ENCODE peak calls at places on chromosomes 4 and X, in eight cellular contexts. N is fibroblast of the aortic adventitia, P is GM10248, T is AG10803, D is Peyer's patch, J is GM12865, H is cardiac muscle cell, Q is left ventricle myocardium inferior. G is an unnamed sample.

GRCh38 chr4:188665466-188665865 is 526.2 kb downstream of the TRIML1 start:
- DNase-seq in N (no peak), P (no peak), T (no peak), D (no peak), J (no peak), H (no peak), Q (no peak), G (no peak)

GRCh38 chr4:86156526-86156925 is 203.3 kb downstream of the MAPK10 start:
- DNase-seq in N (no peak), P (no peak), T (no peak), D (no peak), J (no peak), H (no peak), Q (no peak), G (no peak)

GRCh38 chr4:22962186-22962786 is 269.5 kb downstream of the GBA3 start:
- DNase-seq in N (peak), P (no peak), T (peak), D (no peak), J (peak), H (peak), Q (no peak), G (no peak)

GRCh38 chrX:31297881-31298280 is 226.0 kb upstream of the FTHL17 start:
- DNase-seq in N (no peak), P (no peak), T (no peak), D (no peak), J (no peak), H (no peak), Q (no peak), G (no peak)

GRCh38 chr4:55887594-55887993 is 34.1 kb downstream of the EXOC1 start:
- DNase-seq in N (no peak), P (no peak), T (no peak), D (no peak), J (no peak), H (no peak), Q (no peak), G (no peak)

GRCh38 chr4:184104419-184105101 is 113.1 kb downstream of the ENPP6 start:
- DNase-seq in N (peak), P (no peak), T (peak), D (no peak), J (no peak), H (no peak), Q (no peak), G (no peak)

GRCh38 chr4:40112393-40112792 is 55.7 kb downstream of the N4BP2 start:
- DNase-seq in N (no peak), P (no peak), T (no peak), D (no peak), J (no peak), H (no peak), Q (no peak), G (no peak)

GRCh38 chr4:57442834-57443291 is 332.7 kb upstream of the IGFBP7 start:
- DNase-seq in N (peak), P (peak), T (peak), D (no peak), J (peak), H (peak), Q (peak), G (peak)

GRCh38 chrX:2397648-2398340 is 103.0 kb downstream of the DHRSX start:
- DNase-seq in N (peak), P (no peak), T (peak), D (no peak), J (no peak), H (peak), Q (no peak), G (no peak)

GRCh38 chr4:92483341-92483740 is 179.6 kb downstream of the GRID2 start:
- DNase-seq in N (no peak), P (no peak), T (no peak), D (no peak), J (no peak), H (no peak), Q (no peak), G (no peak)

GRCh38 chrX:40104649-40105015 is 6.9 kb upstream of the BCOR start:
- DNase-seq in N (peak), P (no peak), T (peak), D (peak), J (peak), H (peak), Q (peak), G (no peak)

GRCh38 chr4:147724468-147725201 is 7.3 kb upstream of the ARHGAP10 start:
- DNase-seq in N (no peak), P (no peak), T (no peak), D (no peak), J (no peak), H (no peak), Q (no peak), G (no peak)

GRCh38 chr4:145231906-145232700 is 51.7 kb upstream of the OTUD4 start:
- DNase-seq in N (peak), P (no peak), T (peak), D (no peak), J (no peak), H (peak), Q (no peak), G (no peak)

GRCh38 chr4:68630371-68630770 is 40.1 kb downstream of the UGT2B15 start:
- DNase-seq in N (no peak), P (no peak), T (no peak), D (no peak), J (no peak), H (no peak), Q (no peak), G (no peak)

GRCh38 chr4:6257243-6258025 is 12.2 kb upstream of the WFS1 start:
- DNase-seq in N (no peak), P (no peak), T (no peak), D (no peak), J (peak), H (no peak), Q (no peak), G (no peak)

GRCh38 chrX:2628751-2629315 is 62.3 kb upstream of the CD99 start:
- DNase-seq in N (no peak), P (no peak), T (no peak), D (no peak), J (peak), H (no peak), Q (no peak), G (no peak)

GRCh38 chrX:27796640-27797257 is 11.0 kb upstream of the MAGEB10 start:
- DNase-seq in N (no peak), P (no peak), T (no peak), D (no peak), J (no peak), H (no peak), Q (no peak), G (no peak)

GRCh38 chrX:26918633-26919032 is 544.5 kb downstream of the PPP4R3C start:
- DNase-seq in N (peak), P (no peak), T (no peak), D (no peak), J (peak), H (peak), Q (no peak), G (no peak)

GRCh38 chr4:12138478-12138877 is 709.8 kb upstream of the HS3ST1 start:
- DNase-seq in N (no peak), P (no peak), T (no peak), D (no peak), J (no peak), H (no peak), Q (no peak), G (no peak)

GRCh38 chrX:129759576-129760061 is 20.1 kb upstream of the SASH3 start:
- DNase-seq in N (peak), P (no peak), T (peak), D (peak), J (peak), H (peak), Q (no peak), G (no peak)

GRCh38 chrX:137916090-137916746 is 350.3 kb downstream of the ZIC3 start:
- DNase-seq in N (no peak), P (no peak), T (no peak), D (no peak), J (no peak), H (no peak), Q (no peak), G (no peak)

GRCh38 chr4:119212964-119213606 is 572 bp downstream of the USP53 start:
- DNase-seq in N (peak), P (peak), T (peak), D (peak), J (peak), H (peak), Q (peak), G (no peak)

GRCh38 chr4:60463846-60464502 is 736.2 kb upstream of the ADGRL3 start:
- DNase-seq in N (no peak), P (no peak), T (no peak), D (no peak), J (no peak), H (no peak), Q (no peak), G (no peak)

DNA sequence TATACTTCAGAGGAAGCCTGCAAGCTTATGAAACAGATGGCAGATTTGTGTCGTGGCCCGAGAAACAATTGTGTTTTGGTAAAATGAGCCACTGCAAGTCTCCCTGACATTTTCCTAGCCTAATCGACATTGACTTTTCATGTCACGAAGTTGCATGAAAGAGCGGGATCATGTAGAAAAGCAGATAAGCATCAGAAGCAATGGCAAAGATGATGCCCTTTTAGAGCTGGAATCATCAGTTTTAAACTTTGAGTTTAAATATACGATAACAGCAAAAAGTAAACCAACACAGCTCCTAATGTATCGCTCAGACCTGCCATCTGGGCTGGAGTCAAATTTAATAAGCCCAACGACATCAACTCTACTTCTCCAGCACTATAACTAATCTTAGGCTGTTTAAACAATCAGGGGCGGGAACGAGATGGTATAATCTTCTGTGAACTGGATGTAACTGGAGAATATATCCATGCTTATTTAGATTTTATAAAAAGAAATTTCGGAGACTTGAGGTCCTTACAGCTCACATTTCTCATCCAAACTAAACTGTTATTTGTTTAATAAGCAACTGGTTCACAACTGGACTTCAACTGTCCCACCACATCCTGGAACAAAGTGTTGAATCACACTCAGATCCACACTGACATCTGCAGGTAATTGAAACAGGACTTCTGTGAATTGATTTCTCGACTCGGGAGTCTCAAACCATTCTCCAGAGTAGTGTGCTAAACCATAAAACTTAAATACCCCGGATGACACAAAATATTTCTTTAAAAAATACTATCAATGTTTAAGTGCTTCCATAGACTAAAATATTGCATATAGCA is 95.1 kb upstream of the PLAC1 start:
- DNase-seq in N (peak), P (no peak), T (peak), D (no peak), J (peak), H (peak), Q (no peak), G (no peak)
- TF ChIP-seq CTCF in N (peak), P (no peak), T (peak), D (no peak), J (no peak), H (peak), Q (peak), G (peak)

GRCh38 chrX:74259879-74260491 is 44.0 kb upstream of the ZCCHC13 start:
- DNase-seq in N (no peak), P (no peak), T (no peak), D (no peak), J (no peak), H (no peak), Q (no peak), G (no peak)

DNA sequence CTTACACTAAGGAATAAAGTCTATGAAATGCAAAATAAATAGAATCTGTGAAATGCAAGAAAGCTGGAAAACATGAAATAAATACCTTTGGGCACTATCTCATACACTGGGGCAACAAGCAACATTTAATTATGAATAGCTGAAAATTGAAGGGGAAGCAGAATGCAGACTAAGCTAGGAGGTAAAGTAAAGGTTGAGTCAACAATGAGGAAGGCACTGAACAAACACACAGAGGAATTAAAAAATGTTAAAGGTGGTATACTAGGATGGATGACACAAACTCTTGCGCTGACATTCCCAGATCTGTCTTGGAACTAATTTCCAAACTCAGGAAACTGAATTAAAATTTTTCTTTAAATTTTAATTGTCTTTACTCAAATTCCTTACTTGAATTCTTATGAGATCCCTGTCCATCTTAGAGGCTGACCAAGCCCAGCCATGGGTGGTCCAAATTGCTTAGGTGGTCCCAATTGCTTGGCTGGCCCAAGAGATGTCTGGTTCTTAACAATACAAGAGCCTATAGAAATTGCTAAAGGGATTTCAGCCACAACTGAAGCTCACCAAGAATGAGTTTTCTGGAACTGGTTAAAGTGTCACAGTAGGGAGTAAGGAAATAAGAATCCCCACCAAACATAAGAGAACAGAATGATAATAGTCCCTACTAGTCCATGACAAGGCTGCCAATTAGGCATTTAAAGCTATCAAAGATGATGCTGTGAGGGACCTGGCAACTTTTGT is 41.3 kb upstream of the ZCCHC13 start:
- DNase-seq in N (no peak), P (no peak), T (no peak), D (no peak), J (no peak), H (no peak), Q (no peak), G (no peak)
- TF ChIP-seq CTCF in N (no peak), P (no peak), T (no peak), D (no peak), J (no peak), H (no peak), Q (no peak), G (no peak)

GRCh38 chr4:72899621-72900020 is 169.9 kb downstream of the COX18 start:
- DNase-seq in N (no peak), P (no peak), T (no peak), D (no peak), J (no peak), H (no peak), Q (no peak), G (no peak)

GRCh38 chr4:72896515-72896914 is 173.0 kb downstream of the COX18 start:
- DNase-seq in N (peak), P (no peak), T (peak), D (no peak), J (no peak), H (peak), Q (no peak), G (no peak)

GRCh38 chr4:72899214-72899613 is 170.3 kb downstream of the COX18 start:
- DNase-seq in N (peak), P (no peak), T (peak), D (no peak), J (no peak), H (peak), Q (no peak), G (no peak)

GRCh38 chr4:72893354-72894066 is 176.0 kb downstream of the COX18 start:
- DNase-seq in N (peak), P (no peak), T (no peak), D (no peak), J (no peak), H (no peak), Q (no peak), G (no peak)

GRCh38 chr4:72895408-72895807 is 174.1 kb downstream of the COX18 start:
- DNase-seq in N (peak), P (no peak), T (no peak), D (no peak), J (no peak), H (no peak), Q (no peak), G (peak)
- TF ChIP-seq CTCF in N (no peak), P (no peak), T (no peak), D (no peak), J (no peak), H (no peak), Q (no peak), G (no peak)

GRCh38 chr4:112234952-112235609 is 3.5 kb downstream of the AP1AR start:
- DNase-seq in N (peak), P (peak), T (peak), D (peak), J (peak), H (peak), Q (no peak), G (peak)
- TF ChIP-seq CTCF in N (peak), P (peak), T (peak), D (peak), J (peak), H (peak), Q (peak), G (peak)

DNA sequence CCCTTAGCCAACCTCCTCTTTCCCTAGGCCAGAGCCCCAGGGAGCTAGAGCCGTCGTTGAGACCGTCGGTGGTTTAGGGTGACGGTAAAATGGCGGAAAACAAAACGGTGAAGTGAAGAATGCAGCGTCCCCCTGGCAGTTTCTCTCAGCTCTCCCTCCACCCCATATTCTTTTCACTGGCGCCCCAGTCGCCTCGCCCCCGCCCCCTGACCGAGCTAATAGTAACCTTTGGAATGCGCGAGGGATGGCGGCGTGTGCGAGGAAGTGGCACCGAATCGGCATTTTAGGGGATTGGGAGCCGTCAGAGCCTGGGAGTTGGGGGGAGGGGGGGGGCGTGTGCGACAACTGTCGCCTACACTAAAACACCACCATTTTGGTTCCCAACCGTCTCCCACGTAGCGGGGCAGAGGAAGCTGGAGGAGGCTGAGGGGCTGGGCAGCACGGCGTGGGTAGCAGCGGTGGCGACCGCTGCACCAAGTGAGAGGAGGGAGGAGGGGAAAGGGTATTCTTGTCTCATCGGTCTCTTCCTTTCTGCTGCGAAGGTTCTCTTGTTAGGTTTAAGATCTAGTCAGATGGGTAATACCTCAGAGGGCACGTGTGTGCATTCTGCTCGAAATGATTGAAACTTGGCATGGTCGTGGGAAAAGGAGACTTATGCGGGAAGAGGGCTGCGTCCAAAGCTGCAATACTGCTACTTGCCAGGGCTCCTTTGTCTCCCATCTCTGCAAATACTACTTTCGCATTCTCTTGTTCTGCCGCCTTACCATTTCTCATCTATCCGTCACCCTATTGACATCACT is 820 bp downstream of the ZNF711 start:
- DNase-seq in N (no peak), P (peak), T (peak), D (no peak), J (no peak), H (peak), Q (no peak), G (no peak)
- TF ChIP-seq CTCF in N (no peak), P (no peak), T (no peak), D (no peak), J (no peak), H (no peak), Q (no peak), G (no peak)

G was measured in D721Med.